ENCODE peak calls at places on chromosomes 2 and 18, in four cellular contexts. N, U, T and Z are unnamed samples.

GRCh38 chr2:170235860-170236638 is 58.1 kb downstream of the MYO3B start:
- DNase-seq in T (peak; percentile 87), U (no peak), N (no peak), Z (no peak)

GRCh38 chr2:7237476-7237875 is 320.3 kb downstream of the RNF144A start:
- DNase-seq in U (no peak), T (no peak), N (no peak), Z (no peak)

GRCh38 chr2:63661076-63661475 is 72.3 kb downstream of the MDH1 start:
- DNase-seq in T (peak; percentile 45), U (peak; percentile 80), N (peak; percentile 67), Z (no peak)

GRCh38 chr2:85181093-85181685 is 48.0 kb downstream of the TCF7L1 start:
- DNase-seq in U (no peak), T (peak; percentile 40), N (no peak), Z (no peak)

GRCh38 chr2:241534701-241535375 is 23.7 kb upstream of the BOK start:
- DNase-seq in T (no peak), U (no peak), N (no peak), Z (no peak)

GRCh38 chr2:46305767-46306166 is 8.6 kb downstream of the EPAS1 start:
- DNase-seq in U (no peak), T (no peak), N (no peak), Z (no peak)

GRCh38 chr2:65045651-65046050 is 10.6 kb upstream of the CEP68 start:
- DNase-seq in T (no peak), N (no peak), U (no peak), Z (peak; percentile 63)

GRCh38 chr2:86790134-86790827 is 432 bp downstream of the CD8A start:
- DNase-seq in T (no peak), N (no peak), U (no peak), Z (no peak)

GRCh38 chr2:171706152-171706803 is 19.0 kb downstream of the DYNC1I2 start:
- DNase-seq in U (no peak), T (peak; percentile 10), N (no peak), Z (no peak)

GRCh38 chr2:42010743-42011298 is 37.0 kb upstream of the PKDCC start:
- DNase-seq in T (no peak), N (no peak), U (peak; percentile 42), Z (peak; percentile 46)

GRCh38 chr2:73004889-73005596 is 66.5 kb downstream of the SFXN5 start:
- DNase-seq in N (no peak), T (no peak), U (no peak), Z (no peak)

GRCh38 chr2:27737676-27738348 is 33.7 kb upstream of the MRPL33 start:
- DNase-seq in T (no peak), N (no peak), U (peak; percentile 63), Z (no peak)

GRCh38 chr2:163123526-163123925 is 285.0 kb upstream of the KCNH7 start:
- DNase-seq in N (no peak), T (no peak), U (no peak), Z (no peak)

GRCh38 chr2:96661324-96661723 is 18.8 kb downstream of the FER1L5 start:
- DNase-seq in N (no peak), T (no peak), U (no peak), Z (no peak)

GRCh38 chr2:159228006-159228655 is 58.4 kb downstream of the WDSUB1 start:
- DNase-seq in U (no peak), N (peak; percentile 55), T (peak; percentile 84), Z (no peak)

GRCh38 chr2:16326736-16327300 is 338.8 kb downstream of the CYRIA start:
- DNase-seq in N (no peak), U (no peak), T (no peak), Z (no peak)

GRCh38 chr2:74555610-74556103 is 1.1 kb downstream of the DOK1 start:
- DNase-seq in N (no peak), U (no peak), T (no peak), Z (no peak)

GRCh38 chr2:20300656-20301055 is 50.0 kb downstream of the PUM2 start:
- DNase-seq in U (no peak), T (no peak), N (no peak), Z (no peak)

GRCh38 chr18:33812186-33812585 is 234.2 kb downstream of the ASXL3 start:
- DNase-seq in N (no peak), U (no peak), T (no peak), Z (no peak)

GRCh38 chr2:68837164-68837860 is 33.9 kb downstream of the BMP10 start:
- DNase-seq in U (no peak), N (no peak), T (peak; percentile 8), Z (no peak)

GRCh38 chr2:64291181-64291580 is 147.0 kb upstream of the PELI1 start:
- DNase-seq in T (no peak), U (no peak), N (peak; percentile 65), Z (no peak)

GRCh38 chr2:15119722-15120175 is 441.4 kb downstream of the NBAS start:
- DNase-seq in U (no peak), T (no peak), N (no peak), Z (no peak)